ENCODE peak calls at places on chromosomes 11 and 22, in six cellular contexts. V, T, X, W, N and R are unnamed samples.

GRCh38 chr22:22894740-22895731 is 7.4 kb downstream of the IGLL5 start:
- DNase-seq in V (peak; percentile 76), T (no peak), X (no peak), W (no peak), N (no peak), R (no peak)

GRCh38 chr11:130879836-130880235 is 36.4 kb downstream of the SNX19 start:
- DNase-seq in V (no peak), T (no peak), X (no peak), W (no peak), N (no peak), R (no peak)

GRCh38 chr11:777288-778255 is at the start of gene GATD1:
- DNase-seq in V (peak; percentile 93), T (peak; percentile 86), X (peak; percentile 100), W (peak; percentile 46), N (peak; percentile 96), R (peak; percentile 96)

GRCh38 chr11:976431-977160 is 50.9 kb downstream of the AP2A2 start:
- DNase-seq in V (no peak), T (no peak), X (no peak), W (no peak), N (no peak), R (peak; percentile 67)

GRCh38 chr22:25953919-25954318 is 211.9 kb downstream of the MYO18B start:
- DNase-seq in V (no peak), T (no peak), X (no peak), W (no peak), N (no peak), R (no peak)

GRCh38 chr11:134069426-134069921 is 602 bp downstream of the JAM3 start:
- DNase-seq in V (no peak), T (no peak), X (peak; percentile 75), W (no peak), N (peak; percentile 71), R (peak; percentile 79)

GRCh38 chr22:20435436-20436308 is 2.0 kb downstream of the SCARF2 start:
- DNase-seq in V (no peak), T (no peak), X (peak; percentile 23), W (no peak), N (no peak), R (no peak)

GRCh38 chr22:32979606-32980005 is 78.6 kb downstream of the SYN3 start:
- DNase-seq in V (no peak), T (no peak), X (no peak), W (no peak), N (no peak), R (no peak)

GRCh38 chr11:44611687-44612437 is 46.4 kb downstream of the CD82 start:
- DNase-seq in V (no peak), T (no peak), X (no peak), W (no peak), N (no peak), R (no peak)

GRCh38 chr11:122115520-122116343 is at the start of gene BLID:
- DNase-seq in V (no peak), T (peak; percentile 66), X (no peak), W (no peak), N (peak; percentile 80), R (peak; percentile 63)

GRCh38 chr22:43289551-43289963 is 53.6 kb downstream of the SCUBE1 start:
- DNase-seq in V (no peak), T (no peak), X (no peak), W (no peak), N (no peak), R (peak; percentile 42)

GRCh38 chr11:48177661-48178060 is 38.9 kb upstream of the OR4B1 start:
- DNase-seq in V (no peak), T (no peak), X (no peak), W (no peak), N (no peak), R (no peak)

GRCh38 chr22:35904332-35904692 is 124.3 kb downstream of the RBFOX2 start:
- DNase-seq in V (no peak), T (no peak), X (no peak), W (no peak), N (no peak), R (no peak)
- TF ChIP-seq EZH2phosphoT487 in V (no peak), T (no peak), X (no peak), W (no peak), N (no peak), R (no peak)

DNA sequence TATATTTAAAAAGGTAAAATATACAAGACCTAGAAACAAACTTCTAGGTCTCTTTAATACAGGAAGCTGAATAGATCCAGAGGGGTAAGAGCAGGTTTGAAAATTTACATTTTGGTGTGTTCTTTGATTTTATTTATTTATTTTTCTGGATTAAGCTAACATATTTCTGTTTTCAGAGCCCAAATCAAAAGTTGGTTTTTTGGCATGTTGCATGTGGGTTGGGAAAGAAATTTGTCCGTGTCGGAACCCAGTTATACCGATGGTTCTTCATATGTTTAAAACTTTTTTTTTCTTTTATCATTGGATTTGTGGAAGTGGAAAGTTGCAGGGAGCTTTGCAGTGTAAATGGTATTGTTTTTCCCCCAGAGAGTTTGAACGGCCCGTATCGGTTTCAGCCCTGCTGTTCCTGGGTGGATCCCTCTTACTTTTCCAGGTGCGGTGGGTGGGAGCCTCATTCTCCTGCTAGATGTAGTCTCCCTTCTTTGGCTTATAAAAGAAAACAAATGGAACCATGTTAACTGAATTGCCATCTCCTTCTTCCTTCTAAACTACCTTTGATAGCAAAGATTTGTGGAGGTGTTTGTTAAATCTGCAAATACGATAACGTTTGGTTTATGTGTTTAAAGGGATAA is 749 bp downstream of the CTNND1 start:
- DNase-seq in V (no peak), T (peak; percentile 23), X (peak; percentile 39), W (no peak), N (peak; percentile 35), R (peak; percentile 44)
- H3K9ac ChIP-seq in V (no peak overlapping the region), T (peak overlapping the region; percentile 91), X (peak overlapping the region; percentile 95), W (peak overlapping the region; percentile 92), N (peak overlapping the region; percentile 90), R (peak overlapping the region; percentile 93)

DNA sequence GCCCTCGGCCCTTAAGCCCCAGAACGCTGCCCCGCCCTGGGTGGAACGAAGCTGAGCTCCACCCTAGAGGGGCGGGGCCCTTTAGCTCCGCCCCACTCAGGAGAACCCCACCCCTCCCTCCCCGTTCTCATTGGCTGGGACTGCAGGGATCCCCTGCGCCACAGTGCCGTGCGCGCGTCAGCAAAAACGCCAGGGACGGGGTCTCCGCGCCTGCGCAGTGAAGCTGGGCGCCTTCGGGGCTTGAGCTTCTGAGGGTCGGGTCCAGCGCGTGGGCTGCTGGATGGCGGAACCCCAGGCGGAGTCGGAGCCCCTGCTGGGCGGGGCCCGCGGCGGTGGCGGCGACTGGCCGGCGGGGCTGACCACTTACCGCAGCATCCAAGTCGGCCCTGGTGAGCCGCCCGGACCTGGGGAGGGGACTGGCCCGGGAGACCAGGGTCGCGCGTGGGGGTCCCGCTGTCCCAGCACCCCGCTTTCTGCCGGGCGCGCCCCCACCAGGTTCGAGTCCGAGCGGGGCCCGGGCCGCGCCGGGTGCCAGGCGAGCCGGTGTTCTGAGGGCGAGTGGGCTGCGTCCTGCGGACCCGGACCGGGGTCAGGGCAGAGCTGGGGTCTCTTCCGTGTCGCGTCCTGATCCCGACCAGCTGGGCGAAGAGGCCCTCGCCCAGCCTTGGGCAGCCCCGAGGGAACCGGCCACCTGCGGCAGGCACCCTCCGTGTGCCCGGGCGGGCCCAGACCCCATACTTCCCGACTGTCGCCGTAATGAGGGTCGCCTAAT is at the start of gene TPCN2:
- DNase-seq in V (peak; percentile 91), T (peak; percentile 99), X (peak; percentile 100), W (peak; percentile 91), N (peak; percentile 99), R (peak; percentile 95)
- H2AFZ ChIP-seq in V (peak within 1 kb of the TSS; percentile 92), T (peak within 1 kb of the TSS; percentile 85), X (peak within 1 kb of the TSS; percentile 90), W (peak within 1 kb of the TSS; percentile 91), N (peak within 1 kb of the TSS; percentile 97), R (peak within 1 kb of the TSS; percentile 93)

DNA sequence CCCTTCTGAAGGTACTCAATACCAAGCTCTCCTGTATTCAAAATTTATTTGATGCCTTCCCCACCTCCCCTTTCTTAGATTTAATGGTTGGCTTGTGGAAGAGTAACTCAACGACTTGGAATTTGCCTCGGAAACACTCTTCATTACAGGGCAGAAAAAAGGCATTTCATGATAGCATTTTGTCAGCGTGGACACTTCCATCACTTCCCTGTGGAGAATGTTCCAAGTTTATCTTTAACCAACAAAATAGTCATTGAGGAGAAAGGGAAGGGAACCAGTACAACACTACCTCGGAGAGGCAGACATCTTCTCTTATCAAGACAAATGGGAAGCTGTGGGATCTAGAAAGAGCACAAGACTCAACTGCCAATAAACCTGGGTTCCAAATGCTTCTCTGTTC is 177.2 kb upstream of the MTMR2 start:
- DNase-seq in V (no peak), T (no peak), X (no peak), W (no peak), N (no peak), R (no peak)
- TF ChIP-seq EZH2phosphoT487 in V (no peak), T (no peak), X (no peak), W (no peak), N (no peak), R (no peak)

DNA sequence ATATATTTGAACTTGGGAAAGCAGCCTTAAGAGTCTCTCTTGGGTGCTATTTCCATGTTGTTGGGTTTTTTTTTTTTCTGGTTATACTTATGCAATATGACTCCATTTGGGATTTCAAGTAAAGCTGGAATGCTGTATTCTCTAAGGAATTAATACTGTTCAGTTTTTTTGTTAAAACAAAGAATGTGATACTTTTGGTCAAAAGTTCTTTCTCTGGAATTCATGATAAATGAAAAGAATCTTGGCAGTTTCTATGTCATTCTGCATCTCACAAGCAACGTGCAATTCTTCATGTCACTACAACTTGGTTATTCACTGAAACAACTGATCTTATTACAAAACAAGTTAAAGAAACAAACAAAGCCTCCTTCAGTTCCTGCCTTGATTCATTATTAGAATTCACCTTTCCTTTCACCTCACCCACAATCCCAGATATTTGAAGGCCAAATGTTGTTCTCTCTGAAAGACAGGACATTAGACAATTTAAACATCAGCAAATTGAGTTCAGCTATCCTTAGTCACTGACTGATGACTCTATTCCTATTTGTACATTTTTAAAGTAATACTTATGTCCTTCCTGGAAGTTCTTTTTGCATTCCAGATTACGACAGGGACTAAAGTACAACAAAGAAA is 176.2 kb downstream of the SBF2 start:
- DNase-seq in V (no peak), T (peak; percentile 25), X (no peak), W (no peak), N (no peak), R (peak; percentile 77)
- H3K9ac ChIP-seq in V (no peak overlapping the region), T (no peak overlapping the region), X (no peak overlapping the region), W (no peak overlapping the region), N (no peak overlapping the region), R (peak overlapping the region; percentile 19)

DNA sequence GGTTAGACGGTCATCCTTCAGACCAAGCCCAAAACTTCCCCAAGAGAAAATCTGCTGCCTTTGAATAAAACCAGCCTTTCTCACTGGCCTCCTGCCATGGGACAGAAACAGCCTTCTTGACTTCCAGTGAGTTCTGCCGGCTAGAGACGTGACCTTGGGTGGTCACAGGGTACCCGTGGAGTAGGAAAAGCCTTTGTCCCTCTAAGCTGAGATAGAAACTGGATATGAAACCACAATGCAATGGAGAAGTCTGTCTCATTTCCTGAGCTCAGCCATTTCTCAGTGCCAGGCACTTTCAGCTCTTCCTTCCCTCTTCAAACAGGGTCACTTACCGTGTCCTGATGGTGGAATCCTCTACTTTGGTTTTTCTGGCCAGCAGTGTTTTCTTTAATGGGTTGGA is 21.2 kb upstream of the YWHAH start:
- DNase-seq in V (no peak), T (no peak), X (no peak), W (no peak), N (no peak), R (no peak)
- H2AFZ ChIP-seq in V (no peak overlapping the region), T (no peak overlapping the region), X (peak overlapping the region; percentile 26), W (no peak overlapping the region), N (no peak overlapping the region), R (no peak overlapping the region)